ENCODE peak calls at places on chromosomes 4 and X, in seven cellular contexts. I, O, B, S, P, H and J are unnamed samples.

GRCh38 chr4:108796173-108796572 is 33.3 kb upstream of the ETNPPL start:
- DNase-seq in H (no peak), B (no peak), I (no peak), O (no peak), S (no peak), P (no peak), J (no peak)

GRCh38 chrX:148665001-148665400 is 164.6 kb downstream of the AFF2 start:
- DNase-seq in S (no peak), B (no peak), I (no peak), H (no peak), P (no peak), O (no peak), J (no peak)

GRCh38 chr4:5753766-5754528 is 42.9 kb downstream of the EVC start:
- DNase-seq in B (no peak), S (peak), O (no peak), I (no peak), H (no peak), P (no peak), J (peak)

GRCh38 chr4:176791591-176792347 is 953 bp downstream of the VEGFC start:
- DNase-seq in I (peak), B (peak), H (peak), P (peak), S (peak), O (peak), J (peak)

GRCh38 chrX:45344597-45344996 is 143.9 kb upstream of the DIPK2B start:
- DNase-seq in P (no peak), H (no peak), B (no peak), S (peak), O (no peak), I (no peak), J (peak)

GRCh38 chr4:15145709-15146108 is 143.4 kb downstream of the CPEB2 start:
- DNase-seq in B (no peak), H (no peak), O (no peak), S (no peak), P (no peak), I (no peak), J (no peak)

GRCh38 chr4:181488926-181489325 is 754.3 kb upstream of the TENM3 start:
- DNase-seq in B (no peak), H (no peak), S (no peak), P (no peak), O (no peak), I (no peak), J (peak)

GRCh38 chr4:85756938-85757337 is 282.0 kb downstream of the ARHGAP24 start:
- DNase-seq in O (no peak), H (no peak), S (peak), P (peak), I (no peak), B (no peak), J (peak)

GRCh38 chr4:79249879-79250503 is 75.9 kb downstream of the NAA11 start:
- DNase-seq in B (no peak), S (no peak), H (no peak), I (no peak), O (no peak), P (no peak), J (no peak)

GRCh38 chr4:165170819-165171218 is 36.5 kb upstream of the KLHL2 start:
- DNase-seq in B (no peak), O (no peak), P (no peak), I (no peak), S (no peak), H (no peak), J (no peak)

GRCh38 chr4:123832173-123833026 is 435.8 kb downstream of the SPRY1 start:
- DNase-seq in P (no peak), O (no peak), B (peak), I (no peak), S (peak), H (no peak), J (peak)

GRCh38 chr4:2064276-2064991 is 5.3 kb downstream of the NAT8L start:
- DNase-seq in P (no peak), S (no peak), O (no peak), H (no peak), B (peak), I (no peak), J (no peak)

GRCh38 chr4:26779674-26780073 is 81.0 kb upstream of the STIM2 start:
- DNase-seq in I (no peak), P (no peak), S (peak), O (no peak), H (no peak), B (no peak), J (peak)

GRCh38 chr4:88021824-88022223 is 14.4 kb downstream of the PKD2 start:
- DNase-seq in H (no peak), B (no peak), I (no peak), S (peak), O (no peak), P (no peak), J (no peak)

GRCh38 chrX:48697182-48697727 is 721 bp downstream of the SUV39H1 start:
- DNase-seq in S (no peak), H (no peak), P (no peak), B (no peak), O (no peak), I (no peak), J (no peak)

GRCh38 chrX:38468758-38469157 is 92.6 kb upstream of the TSPAN7 start:
- DNase-seq in S (no peak), H (no peak), B (no peak), O (no peak), I (no peak), P (no peak), J (no peak)

GRCh38 chr4:6119507-6120020 is 80.8 kb downstream of the JAKMIP1 start:
- DNase-seq in P (no peak), H (no peak), S (no peak), I (no peak), B (no peak), O (no peak), J (no peak)

GRCh38 chrX:24020280-24020876 is 6.6 kb downstream of the KLHL15 start:
- DNase-seq in I (no peak), S (peak), B (no peak), O (no peak), P (no peak), H (no peak), J (peak)

GRCh38 chrX:21158678-21159077 is 215.5 kb upstream of the CNKSR2 start:
- DNase-seq in I (no peak), O (no peak), P (no peak), S (no peak), B (no peak), H (no peak), J (no peak)

GRCh38 chr4:123350191-123350544 is 46.4 kb upstream of the SPRY1 start:
- DNase-seq in B (peak), S (no peak), I (no peak), O (no peak), H (no peak), P (peak), J (peak)

GRCh38 chrX:113473418-113473817 is 632.8 kb upstream of the AMOT start:
- DNase-seq in I (no peak), S (no peak), H (no peak), B (no peak), O (no peak), P (no peak), J (no peak)

GRCh38 chrX:8084023-8084422 is 87.0 kb downstream of the VCX2 start:
- DNase-seq in O (no peak), I (no peak), P (no peak), H (no peak), B (no peak), S (peak), J (peak)

GRCh38 chr4:168723020-168723419 is 226.2 kb downstream of the PALLD start:
- DNase-seq in P (no peak), S (peak), I (no peak), O (no peak), B (no peak), H (no peak), J (peak)

GRCh38 chr4:170248576-170248975 is 158.8 kb upstream of the AADAT start:
- DNase-seq in H (no peak), O (no peak), I (no peak), S (no peak), B (no peak), P (no peak), J (no peak)

GRCh38 chr4:149047368-149047767 is 605.2 kb upstream of the NR3C2 start:
- DNase-seq in S (peak), P (no peak), O (no peak), B (no peak), I (no peak), H (no peak), J (peak)

GRCh38 chrX:1925053-1925481 is 310.2 kb downstream of the ASMT start:
- DNase-seq in S (no peak), H (peak), P (peak), O (peak), I (no peak), B (no peak), J (peak)

GRCh38 chrX:119223784-119224183 is 12.3 kb upstream of the PGRMC1 start:
- DNase-seq in P (no peak), H (no peak), O (no peak), I (no peak), S (no peak), B (no peak), J (no peak)

GRCh38 chrX:85244411-85245210 is 820 bp downstream of the ZNF711 start:
- DNase-seq in I (peak), B (no peak), S (peak), O (peak), H (peak), P (no peak), J (peak)

GRCh38 chrX:118164138-118164537 is 47.5 kb upstream of the KLHL13 start:
- DNase-seq in P (no peak), I (no peak), O (no peak), S (peak), H (no peak), B (no peak), J (no peak)

GRCh38 chrX:283115-283845 is 2.1 kb downstream of the PLCXD1 start:
- DNase-seq in H (peak), S (peak), O (peak), P (peak), B (peak), I (peak), J (peak)

GRCh38 chr4:153028535-153028934 is 92.4 kb downstream of the FHDC1 start:
- DNase-seq in I (no peak), P (peak), B (no peak), S (no peak), O (no peak), H (no peak), J (no peak)